ENCODE peak calls at places on chromosomes 5 and 9, in five cellular contexts. F is HepG2, E is H1, V is K562, H is GM12878. X is an unnamed sample.

GRCh38 chr9:114048533-114049452 is 29.3 kb downstream of the AMBP start:
- DNase-seq in V (no peak), F (no peak), E (no peak), H (no peak), X (no peak)

GRCh38 chr5:66144799-66145390 is 795 bp downstream of the SREK1 start:
- DNase-seq in H (no peak), V (no peak), E (no peak), F (peak), X (no peak)

GRCh38 chr5:32707394-32707997 is 3.6 kb upstream of the NPR3 start:
- DNase-seq in E (no peak), H (no peak), V (no peak), F (peak), X (peak)

GRCh38 chr9:123282343-123283047 is 14.1 kb upstream of the STRBP start:
- DNase-seq in F (no peak), H (no peak), V (no peak), E (no peak), X (no peak)

GRCh38 chr5:53362521-53362941 is 117.9 kb upstream of the FST start:
- DNase-seq in H (no peak), E (no peak), F (no peak), V (no peak), X (no peak)

GRCh38 chr9:95620722-95621121 is 104.0 kb upstream of the PTCH1 start:
- DNase-seq in E (no peak), F (no peak), V (no peak), H (no peak), X (no peak)

GRCh38 chr5:99587983-99588382 is 659.2 kb upstream of the CHD1 start:
- DNase-seq in E (no peak), F (no peak), V (no peak), H (no peak), X (no peak)

GRCh38 chr9:83920469-83920941 is 727 bp downstream of the KIF27 start:
- DNase-seq in F (peak), V (peak), E (no peak), H (peak), X (peak)

GRCh38 chr9:18368206-18368605 is 105.7 kb upstream of the ADAMTSL1 start:
- DNase-seq in H (no peak), E (no peak), F (no peak), V (no peak), X (no peak)

GRCh38 chr9:127007638-127008037 is 93.1 kb downstream of the RALGPS1 start:
- DNase-seq in H (no peak), V (no peak), E (no peak), F (no peak), X (no peak)

GRCh38 chr9:135302329-135303279 is 177.0 kb upstream of the PPP1R26 start:
- DNase-seq in V (no peak), E (peak), F (no peak), H (no peak), X (no peak)

GRCh38 chr9:2662496-2662895 is 40.9 kb downstream of the VLDLR start:
- DNase-seq in E (peak), H (no peak), V (no peak), F (no peak), X (peak)

GRCh38 chr9:114207034-114207815 is 51.9 kb downstream of the COL27A1 start:
- DNase-seq in H (no peak), F (no peak), E (no peak), V (no peak), X (no peak)

GRCh38 chr9:27005491-27005890 is at the start of gene LRRC19:
- DNase-seq in E (no peak), F (no peak), V (no peak), H (no peak), X (no peak)

GRCh38 chr9:128211551-128212281 is 8.5 kb downstream of the DNM1 start:
- DNase-seq in V (no peak), F (no peak), H (no peak), E (no peak), X (no peak)

GRCh38 chr5:176734756-176735342 is 75.5 kb upstream of the UNC5A start:
- DNase-seq in E (peak), F (no peak), H (no peak), V (no peak), X (no peak)

GRCh38 chr9:6232546-6232945 is 16.9 kb downstream of the IL33 start:
- DNase-seq in V (no peak), F (no peak), E (no peak), H (no peak), X (no peak)

GRCh38 chr9:74645007-74645639 is 148.0 kb downstream of the RORB start:
- DNase-seq in H (no peak), E (no peak), F (peak), V (peak), X (peak)

GRCh38 chr9:134055981-134056461 is 11.8 kb downstream of the BRD3 start:
- DNase-seq in H (no peak), V (no peak), E (no peak), F (no peak), X (no peak)

GRCh38 chr9:135222991-135223760 is 135.7 kb downstream of the OLFM1 start:
- DNase-seq in H (no peak), V (no peak), F (no peak), E (no peak), X (no peak)

GRCh38 chr5:132592521-132592920 is 35.7 kb downstream of the RAD50 start:
- DNase-seq in E (no peak), H (no peak), F (peak), V (no peak), X (peak)

GRCh38 chr5:140785905-140786686 is at the start of gene PCDHA1:
- DNase-seq in H (no peak), F (no peak), V (peak), E (no peak), X (peak)

GRCh38 chr9:127162567-127163365 is 40.3 kb upstream of the ANGPTL2 start:
- DNase-seq in F (no peak), V (no peak), E (no peak), H (no peak), X (no peak)

GRCh38 chr5:139863855-139864558 is 68.4 kb downstream of the PSD2 start:
- DNase-seq in V (peak), F (peak), H (no peak), E (peak), X (peak)

GRCh38 chr5:179230061-179230461 is 115.2 kb downstream of the ADAMTS2 start:
- DNase-seq in H (no peak), F (no peak), E (no peak), V (no peak), X (no peak)

GRCh38 chr5:7991125-7991821 is 122.3 kb downstream of the MTRR start:
- DNase-seq in E (no peak), V (peak), H (no peak), F (no peak), X (peak)

GRCh38 chr9:126233913-126234525 is 92.6 kb upstream of the MVB12B start:
- DNase-seq in V (no peak), E (no peak), F (no peak), H (no peak), X (no peak)

GRCh38 chr5:74209566-74209965 is 431.0 kb downstream of the ENC1 start:
- DNase-seq in V (no peak), E (no peak), H (no peak), F (no peak), X (no peak)
- TF ChIP-seq CREB1 in V (no peak), E (no peak), H (no peak), F (no peak), X (no peak)

DNA sequence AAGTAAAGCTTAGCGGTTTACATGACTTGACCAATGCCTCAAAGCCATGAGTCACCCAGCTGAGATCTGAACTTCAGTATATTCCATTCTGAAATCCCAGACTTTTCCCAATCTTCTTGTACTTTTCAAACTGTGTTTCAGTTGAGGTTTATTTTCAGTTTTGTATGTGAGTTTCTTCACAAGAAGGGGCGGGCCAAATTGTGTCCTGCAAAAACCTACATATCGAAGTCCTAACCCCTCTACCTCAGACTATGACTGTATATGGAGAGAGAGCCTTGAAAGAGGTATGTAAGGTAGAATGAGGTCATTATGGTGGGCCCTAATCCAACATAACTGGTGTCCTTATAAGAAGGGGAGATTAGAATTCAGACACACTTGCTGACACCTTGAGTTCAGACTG is 665 bp upstream of the TLR4 start:
- DNase-seq in H (no peak), E (no peak), V (no peak), F (no peak), X (no peak)
- H3K4me3 ChIP-seq in H (no peak), E (no peak), V (no peak), F (no peak), X (no peak)

GRCh38 chr9:137141976-137142936 is 3.3 kb downstream of the GRIN1 start:
- DNase-seq in F (no peak), H (no peak), E (no peak), V (no peak), X (no peak)

GRCh38 chr9:137139468-137140150 is 655 bp downstream of the GRIN1 start:
- DNase-seq in E (no peak), F (no peak), H (no peak), V (no peak), X (peak)

GRCh38 chr9:137138701-137139467 is at the start of gene GRIN1:
- DNase-seq in E (peak), H (no peak), V (peak), F (no peak), X (peak)

GRCh38 chr9:137141050-137141810 is 2.3 kb downstream of the GRIN1 start:
- DNase-seq in E (no peak), V (no peak), H (no peak), F (no peak), X (no peak)

DNA sequence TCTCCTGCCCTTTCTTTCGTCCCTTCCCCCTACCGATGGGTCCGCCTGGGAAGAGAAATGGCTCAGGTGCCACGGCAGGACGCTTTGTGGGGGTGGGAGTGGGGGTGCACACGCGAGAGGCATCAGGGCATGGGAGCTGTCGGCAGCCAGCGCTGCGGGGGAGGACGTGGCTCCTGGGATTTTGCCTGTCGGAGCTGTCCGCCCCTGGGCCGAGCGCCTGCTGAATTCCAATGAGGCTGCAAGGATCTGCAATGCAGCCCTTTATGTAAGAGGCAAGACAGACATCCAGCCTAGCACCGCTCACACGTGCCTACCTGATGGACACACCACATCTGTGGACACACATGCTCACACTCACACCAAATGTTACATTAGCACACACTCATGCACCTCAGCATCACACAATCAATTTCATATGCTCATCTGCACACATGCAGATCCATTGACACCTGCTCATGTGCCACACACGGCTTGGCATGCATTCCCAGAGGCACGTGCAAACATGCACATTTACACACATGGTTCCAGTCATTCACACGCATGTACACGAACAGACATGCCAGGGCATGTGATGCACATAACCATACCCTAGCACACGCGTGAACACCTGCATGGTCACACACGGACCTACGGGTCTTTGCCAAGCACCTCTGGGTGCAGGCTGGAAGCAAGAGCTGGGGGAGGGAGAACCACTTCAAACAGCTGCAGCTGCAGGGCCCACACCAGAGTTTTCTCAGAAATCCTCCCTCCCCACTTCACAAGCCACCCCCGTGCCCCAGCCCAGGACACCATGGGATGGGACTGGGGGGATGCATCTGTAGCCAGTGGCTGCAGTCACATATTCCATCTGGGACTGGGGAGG is 1.4 kb downstream of the GRIN1 start:
- DNase-seq in F (no peak), V (no peak), E (no peak), H (no peak), X (no peak)
- TF ChIP-seq CREB1 in F (no peak), V (no peak), E (no peak), H (no peak), X (no peak)

DNA sequence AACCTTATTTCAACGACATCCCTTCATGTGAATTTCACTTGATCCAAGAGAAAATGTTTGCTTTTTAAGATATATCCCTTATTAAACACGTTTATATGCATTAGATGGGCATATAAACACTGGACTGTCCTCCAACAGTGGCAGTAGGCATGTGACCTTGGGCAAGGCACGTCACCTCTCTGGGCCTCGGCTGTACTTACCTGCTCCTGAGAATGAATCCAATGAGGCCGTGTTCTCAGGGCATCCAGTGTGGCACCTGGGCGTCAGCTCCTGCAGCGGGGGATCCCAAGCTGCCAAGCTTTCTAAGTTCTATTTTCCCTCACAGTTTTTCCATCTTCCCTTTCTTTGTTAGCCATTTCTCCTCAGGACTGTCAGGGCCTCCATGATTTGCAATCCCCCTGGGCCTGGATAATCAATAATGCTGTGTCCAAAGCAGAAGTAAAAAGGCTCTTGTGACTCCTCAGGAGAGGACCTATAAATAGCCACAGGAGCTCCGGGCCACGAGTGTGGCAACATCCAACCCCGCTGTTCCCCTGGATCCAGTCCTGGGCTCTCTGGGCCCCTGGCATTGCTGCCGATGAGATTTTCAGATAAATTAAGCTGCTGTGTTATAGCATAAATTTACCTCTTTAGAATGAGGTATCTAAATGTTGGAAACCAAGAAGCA is 76.9 kb downstream of the PTPN3 start:
- DNase-seq in H (no peak), E (no peak), F (no peak), V (no peak), X (no peak)
- H3K4me3 ChIP-seq in H (no peak), E (no peak), F (no peak), V (no peak), X (no peak)

GRCh38 chr5:168315416-168315990 is 24.1 kb downstream of the WWC1 start:
- DNase-seq in E (no peak), F (no peak), V (no peak), H (no peak), X (no peak)

GRCh38 chr5:168314735-168315411 is 23.4 kb downstream of the WWC1 start:
- DNase-seq in E (no peak), F (peak), V (no peak), H (no peak), X (peak)

GRCh38 chr5:168315991-168316578 is 24.6 kb downstream of the WWC1 start:
- DNase-seq in H (no peak), F (peak), E (no peak), V (no peak), X (no peak)

GRCh38 chr5:168312606-168313297 is 21.3 kb downstream of the WWC1 start:
- DNase-seq in E (no peak), V (no peak), F (no peak), H (no peak), X (no peak)

GRCh38 chr5:168313596-168314204 is 22.3 kb downstream of the WWC1 start:
- DNase-seq in V (no peak), F (no peak), E (no peak), H (no peak), X (no peak)
- TF ChIP-seq CREB1 in V (no peak), F (no peak), E (no peak), H (no peak), X (no peak)

GRCh38 chr9:119802115-119802514 is 432.9 kb upstream of the BRINP1 start:
- DNase-seq in V (no peak), H (no peak), F (no peak), E (no peak), X (no peak)
- H3K4me3 ChIP-seq in V (no peak), H (no peak), F (no peak), E (no peak), X (no peak)

GRCh38 chr5:173777669-173778068 is 110.5 kb upstream of the CPEB4 start:
- DNase-seq in E (no peak), V (no peak), H (no peak), F (no peak), X (no peak)
- TF ChIP-seq CREB1 in E (no peak), V (no peak), H (no peak), F (no peak), X (no peak)

GRCh38 chr5:1886634-1887399 is 4.1 kb upstream of the IRX4 start:
- DNase-seq in V (no peak), F (no peak), E (no peak), H (no peak), X (no peak)
- H3K4me3 ChIP-seq in V (no peak), F (no peak), E (peak), H (no peak), X (peak)

DNA sequence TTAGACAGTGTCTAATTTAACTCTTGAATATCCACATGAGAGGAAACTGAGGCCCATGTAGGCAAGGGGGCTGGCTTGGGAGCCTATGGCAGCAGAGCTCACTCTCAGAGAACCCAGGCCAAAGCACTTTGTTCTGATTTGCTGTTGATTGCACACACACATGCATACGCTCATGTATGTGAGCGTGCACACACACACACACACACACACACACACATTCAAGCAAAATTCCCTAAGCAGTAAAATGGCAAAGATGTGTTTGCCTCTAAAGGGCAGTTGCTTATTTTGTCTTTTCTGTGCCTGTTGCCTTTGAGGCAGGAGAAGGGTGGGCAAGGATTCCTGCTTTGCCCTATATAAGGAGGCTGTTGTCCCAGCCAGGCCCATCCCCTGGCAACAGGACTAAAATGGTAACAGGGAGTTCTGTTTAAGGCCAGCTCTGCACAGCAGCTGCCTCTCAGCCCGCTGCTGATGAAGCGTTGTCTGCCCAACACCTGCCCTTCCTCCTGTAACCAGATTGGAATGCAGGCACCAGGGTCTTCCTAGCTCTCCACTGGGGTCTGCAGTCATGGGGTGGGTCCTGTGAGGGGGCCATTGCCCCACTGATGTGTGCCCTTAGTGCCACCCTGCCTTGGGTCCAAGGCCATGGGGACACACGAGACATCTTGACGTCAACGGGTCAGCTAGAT is 64.4 kb downstream of the PPARGC1B start:
- DNase-seq in V (no peak), F (no peak), H (no peak), E (no peak), X (no peak)
- TF ChIP-seq CREB1 in V (no peak), F (no peak), H (no peak), E (no peak), X (no peak)

GRCh38 chr5:150447188-150447587 is 2.4 kb downstream of the RPS14 start:
- DNase-seq in F (no peak), E (no peak), H (no peak), V (no peak), X (no peak)
- H3K4me3 ChIP-seq in F (no peak), E (no peak), H (peak), V (peak), X (peak)